ENCODE peak calls at places on chromosomes 11 and 22, in nine cellular contexts. L is thyroid gland; C is amygdala; Q is CD8-positive, alpha-beta memory T cell; K is NCI-H748 treated with DMSO at 0.1 percent for 48 hours; X is cardiac fibroblast; G is SW 1271; F is substantia nigra; V is central memory CD4-positive, alpha-beta T cell. N is an unnamed sample.

GRCh38 chr11:119062779-119063178 is 4.8 kb upstream of the VPS11 start:
- DNase-seq in L (peak), C (no peak), Q (no peak), K (no peak), X (peak), G (no peak), F (no peak), V (no peak), N (no peak)

GRCh38 chr11:109933126-109933525 is 160.1 kb upstream of the ZC3H12C start:
- DNase-seq in L (no peak), C (no peak), Q (no peak), K (no peak), X (peak), G (no peak), F (no peak), V (no peak), N (no peak)

GRCh38 chr11:108122166-108122628 is 830 bp downstream of the ACAT1 start:
- DNase-seq in L (no peak), C (no peak), Q (no peak), K (no peak), X (peak), G (no peak), F (no peak), V (no peak), N (no peak)

GRCh38 chr11:16195659-16196058 is 160.7 kb downstream of the SOX6 start:
- DNase-seq in L (no peak), C (no peak), Q (no peak), K (no peak), X (peak), G (no peak), F (no peak), V (no peak), N (no peak)

GRCh38 chr11:10305964-10306918 is 1.4 kb downstream of the ADM start:
- DNase-seq in L (peak), C (no peak), Q (peak), K (no peak), X (peak), G (no peak), F (no peak), V (no peak), N (no peak)

GRCh38 chr11:3894128-3894731 is 38.8 kb downstream of the STIM1 start:
- DNase-seq in L (no peak), C (no peak), Q (no peak), K (no peak), X (peak), G (no peak), F (no peak), V (no peak), N (no peak)

GRCh38 chr11:2441171-2441570 is 3.1 kb downstream of the TRPM5 start:
- DNase-seq in L (no peak), C (no peak), Q (no peak), K (no peak), X (no peak), G (no peak), F (no peak), V (no peak), N (no peak)

GRCh38 chr11:5096011-5096410 is 26.6 kb downstream of the OR52E1 start:
- DNase-seq in L (no peak), C (no peak), Q (no peak), K (no peak), X (no peak), G (no peak), F (no peak), V (no peak), N (no peak)

GRCh38 chr11:111911563-111912401 is at the start of gene CRYAB:
- DNase-seq in L (peak), C (peak), Q (no peak), K (no peak), X (peak), G (no peak), F (peak), V (no peak), N (peak)

GRCh38 chr11:102882389-102883024 is 7.7 kb upstream of the MMP12 start:
- DNase-seq in L (no peak), C (no peak), Q (no peak), K (no peak), X (no peak), G (no peak), F (no peak), V (no peak), N (no peak)

GRCh38 chr11:12171921-12172320 is 61.5 kb downstream of the MICAL2 start:
- DNase-seq in L (no peak), C (no peak), Q (no peak), K (no peak), X (no peak), G (no peak), F (no peak), V (no peak), N (no peak)

GRCh38 chr22:26884921-26885320 is 227.5 kb downstream of the MIAT start:
- DNase-seq in L (no peak), C (no peak), Q (no peak), K (no peak), X (no peak), G (no peak), F (no peak), V (no peak), N (peak)

GRCh38 chr11:71962428-71963038 is 33.7 kb downstream of the RNF121 start:
- DNase-seq in L (no peak), C (no peak), Q (no peak), K (no peak), X (peak), G (no peak), F (no peak), V (no peak), N (no peak)

GRCh38 chr11:117670443-117670842 is 126.6 kb downstream of the DSCAML1 start:
- DNase-seq in L (no peak), C (no peak), Q (no peak), K (no peak), X (no peak), G (no peak), F (peak), V (no peak), N (no peak)

GRCh38 chr11:35151896-35152295 is 12.9 kb downstream of the CD44 start:
- DNase-seq in L (no peak), C (no peak), Q (no peak), K (no peak), X (no peak), G (no peak), F (no peak), V (no peak), N (no peak)

GRCh38 chr22:45878901-45879551 is 97.9 kb downstream of the WNT7B start:
- DNase-seq in L (peak), C (no peak), Q (no peak), K (no peak), X (no peak), G (no peak), F (no peak), V (no peak), N (no peak)

GRCh38 chr11:44977493-44977984 is 26.9 kb upstream of the TP53I11 start:
- DNase-seq in L (no peak), C (no peak), Q (no peak), K (no peak), X (peak), G (no peak), F (no peak), V (peak), N (no peak)

GRCh38 chr22:39151329-39151975 is 1.0 kb downstream of the CBX7 start:
- DNase-seq in L (no peak), C (no peak), Q (no peak), K (no peak), X (no peak), G (no peak), F (no peak), V (no peak), N (no peak)

GRCh38 chr11:63892233-63892632 is 24.7 kb downstream of the RCOR2 start:
- DNase-seq in L (no peak), C (no peak), Q (no peak), K (no peak), X (peak), G (no peak), F (no peak), V (no peak), N (no peak)

GRCh38 chr11:129317564-129317963 is 58.1 kb upstream of the BARX2 start:
- DNase-seq in L (no peak), C (no peak), Q (no peak), K (peak), X (no peak), G (no peak), F (no peak), V (no peak), N (no peak)

GRCh38 chr22:24994070-24994763 is 41.7 kb downstream of the KIAA1671 start:
- DNase-seq in L (peak), C (no peak), Q (no peak), K (no peak), X (no peak), G (peak), F (no peak), V (no peak), N (no peak)

GRCh38 chr22:30469165-30469564 is 2.7 kb downstream of the SEC14L3 start:
- DNase-seq in L (no peak), C (no peak), Q (no peak), K (no peak), X (no peak), G (no peak), F (no peak), V (no peak), N (no peak)

GRCh38 chr22:30444632-30445437 is 19.3 kb downstream of the MTFP1 start:
- DNase-seq in L (peak), C (peak), Q (peak), K (peak), X (peak), G (no peak), F (peak), V (peak), N (no peak)

GRCh38 chr11:13276852-13277718 is 505 bp upstream of the BMAL1 start:
- DNase-seq in L (peak), C (peak), Q (peak), K (peak), X (peak), G (peak), F (peak), V (peak), N (peak)

GRCh38 chr11:87035976-87036583 is 1.7 kb upstream of the TMEM135 start:
- DNase-seq in L (no peak), C (no peak), Q (no peak), K (no peak), X (peak), G (no peak), F (no peak), V (no peak), N (no peak)

GRCh38 chr11:121895919-121896318 is 220.1 kb downstream of the BLID start:
- DNase-seq in L (no peak), C (no peak), Q (no peak), K (no peak), X (peak), G (no peak), F (no peak), V (no peak), N (no peak)

GRCh38 chr11:62444271-62444833 is 25.5 kb downstream of the SCGB1A1 start:
- DNase-seq in L (peak), C (peak), Q (no peak), K (peak), X (peak), G (no peak), F (peak), V (no peak), N (peak)